ENCODE peak calls at places on chromosomes 6 and 20, in seven cellular contexts. Y is stimulated activated naive CD8-positive, alpha-beta T cell treated with anti-CD3 and anti-CD28 coated beads, Interleukin-15, Interleukin-2, amounts not matched to agents 100 U/mL and 50 U/mL, for 24 hours; J is upper lobe of right lung; H is neural progenitor cell; W is astrocyte of the spinal cord; F is natural killer cell; I is H1. R is an unnamed sample.
A peak's percentile ranks its signal among the peaks of the same experiment; 100 is the strongest.

GRCh38 chr20:56429941-56430340 is 17.9 kb downstream of the CASS4 start:
- DNase-seq in I (no peak), Y (no peak), W (no peak), J (no peak), H (no peak), F (no peak), R (no peak)

GRCh38 chr6:2753116-2753489 is 2.4 kb upstream of the MYLK4 start:
- DNase-seq in W (no peak), H (no peak), I (no peak), Y (no peak), J (no peak), F (no peak), R (no peak)

GRCh38 chr6:13284646-13285045 is 43.7 kb downstream of the TBC1D7 start:
- DNase-seq in J (no peak), Y (no peak), H (no peak), F (no peak), W (no peak), I (no peak), R (no peak)

GRCh38 chr20:61674688-61675087 is 391.0 kb downstream of the TAF4 start:
- DNase-seq in I (no peak), W (no peak), H (no peak), J (no peak), F (no peak), Y (no peak), R (no peak)

GRCh38 chr20:56626367-56627121 is 2.6 kb upstream of the TFAP2C start:
- DNase-seq in Y (peak; percentile 12), J (no peak), H (peak; percentile 89), W (peak; percentile 25), F (no peak), I (peak; percentile 59), R (no peak)

GRCh38 chr20:6381887-6382286 is 259.1 kb upstream of the FERMT1 start:
- DNase-seq in I (no peak), F (no peak), Y (no peak), J (no peak), H (peak; percentile 75), W (peak; percentile 7), R (peak; percentile 43)

GRCh38 chr6:128759447-128759846 is 123.5 kb upstream of the LAMA2 start:
- DNase-seq in Y (no peak), I (no peak), H (no peak), F (no peak), J (no peak), W (no peak), R (no peak)

GRCh38 chr6:149884215-149884614 is 13.7 kb downstream of the RAET1E start:
- DNase-seq in F (no peak), J (peak; percentile 83), W (no peak), H (peak; percentile 29), I (no peak), Y (no peak), R (no peak)

GRCh38 chr6:125512621-125513020 is 210.9 kb upstream of the HDDC2 start:
- DNase-seq in H (peak; percentile 47), F (no peak), Y (no peak), J (no peak), W (no peak), I (no peak), R (no peak)

GRCh38 chr6:110037726-110038295 is 59.7 kb downstream of the GPR6 start:
- DNase-seq in W (no peak), H (no peak), Y (no peak), J (no peak), F (no peak), I (no peak), R (no peak)

GRCh38 chr6:140485740-140486467 is 1111.5 kb upstream of the CITED2 start:
- DNase-seq in F (no peak), W (peak; percentile 92), J (peak; percentile 67), I (no peak), H (no peak), Y (peak; percentile 5), R (no peak)

GRCh38 chr6:112701201-112701600 is 354.1 kb downstream of the RFPL4B start:
- DNase-seq in Y (no peak), H (no peak), I (no peak), F (no peak), W (peak; percentile 41), J (no peak), R (no peak)

GRCh38 chr6:28137458-28138020 is 4.1 kb upstream of the ZKSCAN8 start:
- DNase-seq in W (no peak), I (no peak), H (no peak), Y (peak; percentile 31), J (no peak), F (no peak), R (no peak)

GRCh38 chr6:110053395-110054240 is 75.5 kb downstream of the GPR6 start:
- DNase-seq in J (no peak), H (peak; percentile 82), F (no peak), I (no peak), Y (no peak), W (peak; percentile 62), R (peak; percentile 50)

GRCh38 chr6:32975886-32976285 is 7.5 kb downstream of the BRD2 start:
- DNase-seq in W (no peak), H (no peak), I (no peak), J (no peak), Y (no peak), F (no peak), R (no peak)

GRCh38 chr6:21588812-21589811 is 4.4 kb upstream of the SOX4 start:
- DNase-seq in I (no peak), W (peak; percentile 91), F (peak; percentile 72), H (peak; percentile 94), Y (peak; percentile 89), J (peak; percentile 94), R (no peak)

GRCh38 chr20:16573011-16573965 is at the start of gene KIF16B:
- DNase-seq in F (peak; percentile 75), J (peak; percentile 96), Y (peak; percentile 88), I (peak; percentile 65), W (peak; percentile 92), H (peak; percentile 97), R (peak; percentile 71)

GRCh38 chr6:48199502-48199901 is 88.5 kb upstream of the PTCHD4 start:
- DNase-seq in W (no peak), I (no peak), H (no peak), J (no peak), F (no peak), Y (no peak), R (no peak)

GRCh38 chr6:14406616-14407343 is 289.2 kb downstream of the CD83 start:
- DNase-seq in F (no peak), H (peak; percentile 51), I (no peak), W (no peak), Y (no peak), J (no peak), R (no peak)

GRCh38 chr20:1430004-1430451 is 36.6 kb downstream of the NSFL1C start:
- DNase-seq in F (no peak), Y (no peak), J (no peak), H (no peak), I (no peak), W (no peak), R (no peak)

GRCh38 chr6:89048985-89049384 is 31.6 kb upstream of the PNRC1 start:
- DNase-seq in W (no peak), H (no peak), Y (no peak), F (no peak), I (no peak), J (no peak), R (no peak)

GRCh38 chr6:130900913-130901312 is 73.7 kb downstream of the SMLR1 start:
- DNase-seq in Y (no peak), F (no peak), W (peak; percentile 80), H (no peak), J (no peak), I (no peak), R (no peak)

GRCh38 chr6:130421567-130421966 is 55.8 kb downstream of the TMEM200A start:
- DNase-seq in J (no peak), F (no peak), I (no peak), Y (no peak), H (no peak), W (peak; percentile 92), R (no peak)

GRCh38 chr6:164749126-164749758 is 560.2 kb downstream of the C6orf118 start:
- DNase-seq in I (no peak), J (no peak), Y (no peak), H (no peak), W (peak; percentile 74), F (no peak), R (no peak)

GRCh38 chr6:158122048-158122447 is 46.0 kb downstream of the SERAC1 start:
- DNase-seq in J (no peak), I (no peak), Y (no peak), F (no peak), H (no peak), W (no peak), R (no peak)

GRCh38 chr6:151690768-151691562 is 116.5 kb upstream of the ESR1 start:
- DNase-seq in H (no peak), W (no peak), I (no peak), Y (peak; percentile 15), J (no peak), F (no peak), R (no peak)

GRCh38 chr6:130838250-130838649 is 11.0 kb downstream of the SMLR1 start:
- DNase-seq in W (no peak), J (no peak), H (no peak), F (no peak), Y (no peak), I (no peak), R (no peak)

GRCh38 chr6:102405860-102406259 is 1012.4 kb downstream of the GRIK2 start:
- DNase-seq in F (no peak), H (no peak), I (no peak), W (no peak), Y (no peak), J (no peak), R (no peak)

GRCh38 chr6:14396826-14397517 is 279.4 kb downstream of the CD83 start:
- DNase-seq in Y (peak; percentile 16), J (no peak), W (peak; percentile 3), F (peak; percentile 20), H (peak; percentile 77), I (peak; percentile 82), R (no peak)

GRCh38 chr6:143581835-143582480 is 70.4 kb upstream of the FUCA2 start:
- DNase-seq in J (no peak), W (peak; percentile 47), H (no peak), I (no peak), F (no peak), Y (no peak), R (no peak)

GRCh38 chr6:34602318-34603111 is 46.4 kb upstream of the SPDEF start:
- DNase-seq in I (no peak), J (no peak), Y (no peak), F (no peak), H (no peak), W (peak; percentile 17), R (no peak)

R was measured in iPS DF 6.9.